ENCODE peak calls at places on chromosomes 5 and 9, in five cellular contexts. I, Q, G, O and L are unnamed samples.

GRCh38 chr9:20650750-20651299 is 28.5 kb upstream of the MLLT3 start:
- DNase-seq in I (no peak), O (no peak), Q (no peak), G (no peak), L (no peak)

GRCh38 chr5:103808464-103809106 is 246.0 kb upstream of the NUDT12 start:
- DNase-seq in Q (no peak), I (no peak), G (peak), O (peak), L (peak)

GRCh38 chr9:119859128-119859527 is 489.9 kb upstream of the BRINP1 start:
- DNase-seq in O (no peak), I (no peak), Q (no peak), G (no peak), L (no peak)

GRCh38 chr9:18829066-18829465 is 203.9 kb downstream of the SAXO1 start:
- DNase-seq in I (no peak), O (no peak), Q (no peak), G (no peak), L (no peak)

GRCh38 chr5:116389601-116390000 is 185.0 kb downstream of the SEMA6A start:
- DNase-seq in Q (no peak), I (no peak), G (no peak), O (no peak), L (no peak)

GRCh38 chr9:70392189-70392588 is 22.3 kb downstream of the KLF9 start:
- DNase-seq in O (no peak), I (no peak), Q (no peak), G (no peak), L (no peak)

GRCh38 chr5:142807378-142807911 is 37.3 kb downstream of the ARHGAP26 start:
- DNase-seq in I (no peak), G (no peak), Q (no peak), O (no peak), L (no peak)

GRCh38 chr5:149381986-149382338 is 2.9 kb upstream of the IL17B start:
- DNase-seq in I (peak), O (peak), G (peak), Q (peak), L (peak)

GRCh38 chr9:109745335-109746283 is 34.4 kb upstream of the PALM2AKAP2 start:
- DNase-seq in I (no peak), Q (no peak), O (peak), G (peak), L (peak)

GRCh38 chr9:90880669-90881068 is 79.0 kb downstream of the SYK start:
- DNase-seq in O (no peak), Q (no peak), G (no peak), I (no peak), L (no peak)